ENCODE peak calls at places on chromosomes 3 and 15, in four cellular contexts. One of them, this sample, is unnamed.
A peak's percentile ranks its signal among the peaks of the same experiment; 100 is the strongest.

GRCh38 chr15:88238618-88239430 is 17.7 kb downstream of the NTRK3 start:
- DNase-seq in WTC11: no peak
- DNase-seq in endothelial cell of umbilical vein: no peak
- DNase-seq in A549: no peak
- DNase-seq in this sample: no peak

GRCh38 chr3:146308222-146308621 is 57.3 kb upstream of the PLSCR4 start:
- DNase-seq in WTC11: no peak
- DNase-seq in endothelial cell of umbilical vein: peak; percentile 87
- DNase-seq in A549: no peak
- DNase-seq in this sample: no peak

GRCh38 chr3:163622384-163622783 is 1455.9 kb downstream of the SI start:
- DNase-seq in WTC11: peak; percentile 32
- DNase-seq in endothelial cell of umbilical vein: no peak
- DNase-seq in A549: no peak
- DNase-seq in this sample: peak; percentile 16

GRCh38 chr3:76715426-76715825 is 324.5 kb upstream of the ROBO2 start:
- DNase-seq in WTC11: no peak
- DNase-seq in endothelial cell of umbilical vein: no peak
- DNase-seq in A549: no peak
- DNase-seq in this sample: no peak

GRCh38 chr15:66864871-66865281 is 162.8 kb downstream of the SMAD6 start:
- DNase-seq in WTC11: no peak
- DNase-seq in endothelial cell of umbilical vein: no peak
- DNase-seq in A549: no peak
- DNase-seq in this sample: no peak

GRCh38 chr3:185687479-185687878 is 101.4 kb downstream of the SENP2 start:
- DNase-seq in WTC11: no peak
- DNase-seq in endothelial cell of umbilical vein: no peak
- DNase-seq in A549: no peak
- DNase-seq in this sample: no peak

GRCh38 chr3:114441386-114441785 is 147.6 kb downstream of the TIGIT start:
- DNase-seq in WTC11: no peak
- DNase-seq in endothelial cell of umbilical vein: no peak
- DNase-seq in A549: no peak
- DNase-seq in this sample: no peak

GRCh38 chr3:104452697-104453096 is 914.0 kb upstream of the ALCAM start:
- DNase-seq in WTC11: no peak
- DNase-seq in endothelial cell of umbilical vein: no peak
- DNase-seq in A549: no peak
- DNase-seq in this sample: no peak

GRCh38 chr3:142890592-142890991 is 1.7 kb upstream of the PCOLCE2 start:
- DNase-seq in WTC11: no peak
- DNase-seq in endothelial cell of umbilical vein: no peak
- DNase-seq in A549: no peak
- DNase-seq in this sample: no peak

GRCh38 chr3:140953028-140953960 is 11.7 kb downstream of the SLC25A36 start:
- DNase-seq in WTC11: no peak
- DNase-seq in endothelial cell of umbilical vein: peak; percentile 15
- DNase-seq in A549: no peak
- DNase-seq in this sample: peak; percentile 70

GRCh38 chr15:64925335-64926330 is 13.9 kb downstream of the ANKDD1A start:
- DNase-seq in WTC11: no peak
- DNase-seq in endothelial cell of umbilical vein: no peak
- DNase-seq in A549: no peak
- DNase-seq in this sample: peak; percentile 38

GRCh38 chr3:29128004-29128403 is 152.9 kb upstream of the RBMS3 start:
- DNase-seq in WTC11: no peak
- DNase-seq in endothelial cell of umbilical vein: peak; percentile 90
- DNase-seq in A549: no peak
- DNase-seq in this sample: no peak

GRCh38 chr15:85048430-85048829 is 66.8 kb downstream of the PDE8A start:
- DNase-seq in WTC11: no peak
- DNase-seq in endothelial cell of umbilical vein: peak; percentile 57
- DNase-seq in A549: no peak
- DNase-seq in this sample: no peak

GRCh38 chr3:53149006-53149690 is 11.9 kb upstream of the PRKCD start:
- DNase-seq in WTC11: no peak
- DNase-seq in endothelial cell of umbilical vein: no peak
- DNase-seq in A549: no peak
- DNase-seq in this sample: no peak

GRCh38 chr15:56774356-56774755 is 41.0 kb upstream of the ZNF280D start:
- DNase-seq in WTC11: no peak
- DNase-seq in endothelial cell of umbilical vein: no peak
- DNase-seq in A549: no peak
- DNase-seq in this sample: peak; percentile 2

GRCh38 chr15:39077998-39078397 is 502.9 kb upstream of the THBS1 start:
- DNase-seq in WTC11: no peak
- DNase-seq in endothelial cell of umbilical vein: no peak
- DNase-seq in A549: no peak
- DNase-seq in this sample: no peak

GRCh38 chr3:4730734-4731133 is 237.6 kb downstream of the ITPR1 start:
- DNase-seq in WTC11: no peak
- DNase-seq in endothelial cell of umbilical vein: no peak
- DNase-seq in A549: no peak
- DNase-seq in this sample: no peak

GRCh38 chr15:59170295-59170881 is 36.3 kb upstream of the LDHAL6B start:
- DNase-seq in WTC11: peak; percentile 22
- DNase-seq in endothelial cell of umbilical vein: peak; percentile 63
- DNase-seq in A549: no peak
- DNase-seq in this sample: no peak

GRCh38 chr3:114332342-114333179 is 38.7 kb downstream of the TIGIT start:
- DNase-seq in WTC11: no peak
- DNase-seq in endothelial cell of umbilical vein: no peak
- DNase-seq in A549: no peak
- DNase-seq in this sample: no peak

GRCh38 chr15:48395532-48396011 is 64.3 kb downstream of the DUT start:
- DNase-seq in WTC11: no peak
- DNase-seq in endothelial cell of umbilical vein: no peak
- DNase-seq in A549: no peak
- DNase-seq in this sample: no peak

GRCh38 chr3:134627831-134628230 is 23.0 kb downstream of the KY start:
- DNase-seq in WTC11: no peak
- DNase-seq in endothelial cell of umbilical vein: no peak
- DNase-seq in A549: peak; percentile 21
- DNase-seq in this sample: peak; percentile 36

GRCh38 chr15:28955686-28956421 is 70.1 kb downstream of the APBA2 start:
- DNase-seq in WTC11: no peak
- DNase-seq in endothelial cell of umbilical vein: no peak
- DNase-seq in A549: no peak
- DNase-seq in this sample: peak; percentile 92

GRCh38 chr15:60091150-60091549 is 87.0 kb downstream of the FOXB1 start:
- DNase-seq in WTC11: no peak
- DNase-seq in endothelial cell of umbilical vein: no peak
- DNase-seq in A549: peak; percentile 65
- DNase-seq in this sample: no peak

GRCh38 chr3:42262525-42262924 is 3.5 kb downstream of the CCK start:
- DNase-seq in WTC11: no peak
- DNase-seq in endothelial cell of umbilical vein: no peak
- DNase-seq in A549: peak; percentile 14
- DNase-seq in this sample: no peak

GRCh38 chr3:11154953-11155325 is 646 bp downstream of the HRH1 start:
- DNase-seq in WTC11: peak; percentile 54
- DNase-seq in endothelial cell of umbilical vein: no peak
- DNase-seq in A549: no peak
- DNase-seq in this sample: no peak

GRCh38 chr15:94924971-94925593 is 693.7 kb downstream of the MCTP2 start:
- DNase-seq in WTC11: no peak
- DNase-seq in endothelial cell of umbilical vein: peak; percentile 43
- DNase-seq in A549: no peak
- DNase-seq in this sample: no peak

GRCh38 chr3:172751188-172751571 is 654 bp downstream of the ECT2 start:
- DNase-seq in WTC11: no peak
- DNase-seq in endothelial cell of umbilical vein: peak; percentile 52
- DNase-seq in A549: no peak
- DNase-seq in this sample: peak; percentile 69

GRCh38 chr3:190807719-190808375 is 54.6 kb downstream of the GMNC start:
- DNase-seq in WTC11: no peak
- DNase-seq in endothelial cell of umbilical vein: no peak
- DNase-seq in A549: no peak
- DNase-seq in this sample: no peak

GRCh38 chr3:167653750-167654149 is at the start of gene WDR49:
- DNase-seq in WTC11: no peak
- DNase-seq in endothelial cell of umbilical vein: peak; percentile 19
- DNase-seq in A549: no peak
- DNase-seq in this sample: peak; percentile 10

GRCh38 chr15:69265347-69265955 is 33.3 kb upstream of the PAQR5 start:
- DNase-seq in WTC11: no peak
- DNase-seq in endothelial cell of umbilical vein: peak; percentile 46
- DNase-seq in A549: peak; percentile 36
- DNase-seq in this sample: peak; percentile 42

GRCh38 chr15:75648156-75649000 is 666 bp downstream of the SNX33 start:
- DNase-seq in WTC11: peak; percentile 71
- DNase-seq in endothelial cell of umbilical vein: no peak
- DNase-seq in A549: no peak
- DNase-seq in this sample: peak; percentile 61

GRCh38 chr3:77159182-77159581 is 119.3 kb downstream of the ROBO2 start:
- DNase-seq in WTC11: no peak
- DNase-seq in endothelial cell of umbilical vein: no peak
- DNase-seq in A549: no peak
- DNase-seq in this sample: no peak

GRCh38 chr15:95086543-95087252 is 855.3 kb downstream of the MCTP2 start:
- DNase-seq in WTC11: no peak
- DNase-seq in endothelial cell of umbilical vein: peak; percentile 56
- DNase-seq in A549: no peak
- DNase-seq in this sample: no peak

GRCh38 chr3:71503525-71504249 is 79.8 kb downstream of the FOXP1 start:
- DNase-seq in WTC11: no peak
- DNase-seq in endothelial cell of umbilical vein: no peak
- DNase-seq in A549: peak; percentile 64
- DNase-seq in this sample: no peak

GRCh38 chr3:122510878-122511481 is 3.8 kb downstream of the KPNA1 start:
- DNase-seq in WTC11: no peak
- DNase-seq in endothelial cell of umbilical vein: no peak
- DNase-seq in A549: no peak
- DNase-seq in this sample: peak; percentile 13

GRCh38 chr3:105997800-105998526 is 129.2 kb upstream of the CBLB start:
- DNase-seq in WTC11: no peak
- DNase-seq in endothelial cell of umbilical vein: no peak
- DNase-seq in A549: no peak
- DNase-seq in this sample: peak; percentile 74

GRCh38 chr3:28077566-28077965 is 163.9 kb upstream of the CMC1 start:
- DNase-seq in WTC11: peak; percentile 52
- DNase-seq in endothelial cell of umbilical vein: peak; percentile 4
- DNase-seq in A549: no peak
- DNase-seq in this sample: peak; percentile 54

GRCh38 chr3:50296721-50297383 is 2.4 kb downstream of the HYAL3 start:
- DNase-seq in WTC11: no peak
- DNase-seq in endothelial cell of umbilical vein: no peak
- DNase-seq in A549: no peak
- DNase-seq in this sample: no peak

GRCh38 chr3:58217209-58217811 is 6.5 kb upstream of the DNASE1L3 start:
- DNase-seq in WTC11: peak; percentile 78
- DNase-seq in endothelial cell of umbilical vein: peak; percentile 77
- DNase-seq in A549: peak; percentile 76
- DNase-seq in this sample: peak; percentile 76
- TF ChIP-seq MAX in WTC11: peak; percentile 77
- TF ChIP-seq MAX in endothelial cell of umbilical vein: peak; percentile 60
- TF ChIP-seq MAX in A549: peak; percentile 90
- TF ChIP-seq MAX in this sample: peak; percentile 87

GRCh38 chr15:40691737-40692136 is 3.2 kb upstream of the RAD51 start:
- DNase-seq in WTC11: no peak
- DNase-seq in endothelial cell of umbilical vein: no peak
- DNase-seq in A549: no peak
- DNase-seq in this sample: no peak

GRCh38 chr15:40696228-40696627 is 1.3 kb downstream of the RAD51 start:
- DNase-seq in WTC11: no peak
- DNase-seq in endothelial cell of umbilical vein: no peak
- DNase-seq in A549: no peak
- DNase-seq in this sample: peak; percentile 11

GRCh38 chr15:40694706-40695468 is at the start of gene RAD51:
- DNase-seq in WTC11: peak; percentile 93
- DNase-seq in endothelial cell of umbilical vein: peak; percentile 95
- DNase-seq in A549: peak; percentile 83
- DNase-seq in this sample: peak; percentile 97

GRCh38 chr15:40695469-40695910 is 516 bp downstream of the RAD51 start:
- DNase-seq in WTC11: no peak
- DNase-seq in endothelial cell of umbilical vein: peak; percentile 43
- DNase-seq in A549: peak; percentile 16
- DNase-seq in this sample: no peak

GRCh38 chr15:40693904-40694705 is 869 bp upstream of the RAD51 start:
- DNase-seq in WTC11: no peak
- DNase-seq in endothelial cell of umbilical vein: no peak
- DNase-seq in A549: no peak
- DNase-seq in this sample: peak; percentile 59
- TF ChIP-seq MAX in WTC11: no peak
- TF ChIP-seq MAX in endothelial cell of umbilical vein: no peak
- TF ChIP-seq MAX in A549: no peak
- TF ChIP-seq MAX in this sample: peak; percentile 28

GRCh38 chr3:52119826-52120225 is 34.4 kb downstream of the POC1A start:
- DNase-seq in WTC11: no peak
- DNase-seq in endothelial cell of umbilical vein: no peak
- DNase-seq in A549: no peak
- DNase-seq in this sample: peak; percentile 25
- TF ChIP-seq MAX in WTC11: no peak
- TF ChIP-seq MAX in endothelial cell of umbilical vein: no peak
- TF ChIP-seq MAX in A549: no peak
- TF ChIP-seq MAX in this sample: no peak

GRCh38 chr15:45804028-45804427 is 169.2 kb downstream of the SQOR start:
- DNase-seq in WTC11: no peak
- DNase-seq in endothelial cell of umbilical vein: no peak
- DNase-seq in A549: no peak
- DNase-seq in this sample: no peak
- TF ChIP-seq MAX in WTC11: no peak
- TF ChIP-seq MAX in endothelial cell of umbilical vein: no peak
- TF ChIP-seq MAX in A549: no peak
- TF ChIP-seq MAX in this sample: no peak

GRCh38 chr3:100708644-100708988 is 678 bp upstream of the TFG start:
- DNase-seq in WTC11: no peak
- DNase-seq in endothelial cell of umbilical vein: peak; percentile 7
- DNase-seq in A549: no peak
- DNase-seq in this sample: no peak
- TF ChIP-seq MAX in WTC11: no peak
- TF ChIP-seq MAX in endothelial cell of umbilical vein: no peak
- TF ChIP-seq MAX in A549: no peak
- TF ChIP-seq MAX in this sample: no peak

DNA sequence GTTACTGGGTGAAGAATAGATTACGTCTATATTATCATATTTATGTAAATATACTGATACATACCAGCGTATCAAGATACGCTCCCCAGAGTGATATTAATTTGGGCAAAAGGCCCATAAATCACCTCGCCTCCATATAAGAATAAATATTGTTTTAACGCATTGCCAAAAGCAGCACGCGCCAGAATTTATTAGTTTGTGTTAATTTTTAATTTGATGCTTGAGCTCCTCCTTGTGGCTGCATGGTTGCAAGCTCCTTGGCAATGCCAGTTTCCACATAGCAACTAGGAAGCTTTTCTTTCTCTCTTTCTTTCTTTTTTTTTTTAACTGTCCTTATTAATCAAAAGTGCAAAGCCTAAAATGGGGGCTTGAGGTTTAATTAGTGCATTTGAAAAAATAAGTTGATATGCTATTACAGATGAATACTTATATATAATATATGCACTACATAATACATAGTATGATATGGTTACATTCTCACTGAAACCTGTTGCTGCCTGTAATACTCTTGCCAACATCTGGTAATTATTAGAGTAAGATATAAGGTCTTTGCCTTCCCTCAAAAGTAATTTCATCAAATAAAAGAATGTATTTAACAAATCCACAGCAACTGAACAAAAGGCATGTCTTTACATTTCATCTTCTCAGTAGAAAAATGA is 242.7 kb upstream of the UBE2E2 start:
- DNase-seq in WTC11: peak; percentile 17
- DNase-seq in endothelial cell of umbilical vein: peak; percentile 47
- DNase-seq in A549: peak; percentile 27
- DNase-seq in this sample: peak; percentile 37
- TF ChIP-seq MAX in WTC11: no peak
- TF ChIP-seq MAX in endothelial cell of umbilical vein: no peak
- TF ChIP-seq MAX in A549: no peak
- TF ChIP-seq MAX in this sample: no peak

This sample was measured in NB4.